ENCODE peak calls at places on chromosomes 13 and 19, in six cellular contexts. K, V, T, E, Y and F are unnamed samples. For H3K36me3, the result is how much of the 10 kb centered on the place peaks cover.

GRCh38 chr19:51531349-51532315 is at the start of gene SIGLEC6:
- DNase-seq in V (peak), E (peak), T (peak), K (peak), Y (no peak), F (no peak)

GRCh38 chr13:66210677-66211076 is 1019.5 kb downstream of the PCDH9 start:
- DNase-seq in T (no peak), V (no peak), Y (no peak), K (no peak), E (no peak), F (no peak)

GRCh38 chr13:40666905-40667621 is 622 bp upstream of the FOXO1 start:
- DNase-seq in V (peak), T (peak), E (no peak), Y (peak), K (peak), F (no peak)

GRCh38 chr13:45482571-45483173 is 17.9 kb downstream of the COG3 start:
- DNase-seq in Y (no peak), T (no peak), V (no peak), K (no peak), E (no peak), F (no peak)

GRCh38 chr13:109785141-109785891 is 1.1 kb downstream of the IRS2 start:
- DNase-seq in V (peak), K (peak), E (no peak), T (peak), Y (peak), F (peak)

GRCh38 chr13:48583859-48584311 is 51.0 kb upstream of the RCBTB2 start:
- DNase-seq in T (no peak), K (no peak), E (no peak), Y (no peak), V (no peak), F (no peak)

GRCh38 chr19:29260477-29261317 is 47.7 kb upstream of the UQCRFS1 start:
- DNase-seq in E (no peak), Y (peak), T (peak), V (no peak), K (no peak), F (peak)

GRCh38 chr19:42422576-42423461 is 4.4 kb downstream of the LIPE start:
- DNase-seq in Y (no peak), V (no peak), K (no peak), E (no peak), T (no peak), F (no peak)

GRCh38 chr13:74040200-74040599 is 94.0 kb downstream of the KLF12 start:
- DNase-seq in Y (peak), T (peak), V (peak), K (peak), E (no peak), F (peak)
- TF ChIP-seq CTCF in Y (peak), T (peak), V (peak), K (no peak), E (peak), F (peak)

DNA sequence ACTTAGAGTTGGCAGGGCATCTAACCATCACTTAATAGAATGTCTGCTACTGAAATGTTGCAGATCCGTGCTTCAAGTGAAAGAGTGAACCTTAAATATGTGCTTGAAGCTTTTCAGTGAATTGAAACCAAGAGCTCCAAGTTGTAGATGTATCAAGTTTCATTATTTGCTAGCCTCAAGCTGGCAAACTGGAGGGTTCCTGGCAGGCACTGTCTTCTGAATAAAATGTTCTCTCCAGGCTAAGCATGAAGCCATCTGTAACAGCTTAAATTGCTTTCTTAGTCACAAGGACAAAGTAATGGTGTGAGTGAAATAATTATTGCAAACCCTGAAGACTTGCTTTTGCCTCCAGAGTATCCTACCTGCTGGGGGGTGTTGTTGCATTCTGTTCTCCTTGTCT is 415.0 kb upstream of the SPRY2 start:
- DNase-seq in Y (no peak), K (no peak), E (no peak), V (no peak), T (no peak), F (no peak)
- H3K36me3 ChIP-seq in Y (under half), K (under half), E (under half), V (under half), T (under half), F (under half)

DNA sequence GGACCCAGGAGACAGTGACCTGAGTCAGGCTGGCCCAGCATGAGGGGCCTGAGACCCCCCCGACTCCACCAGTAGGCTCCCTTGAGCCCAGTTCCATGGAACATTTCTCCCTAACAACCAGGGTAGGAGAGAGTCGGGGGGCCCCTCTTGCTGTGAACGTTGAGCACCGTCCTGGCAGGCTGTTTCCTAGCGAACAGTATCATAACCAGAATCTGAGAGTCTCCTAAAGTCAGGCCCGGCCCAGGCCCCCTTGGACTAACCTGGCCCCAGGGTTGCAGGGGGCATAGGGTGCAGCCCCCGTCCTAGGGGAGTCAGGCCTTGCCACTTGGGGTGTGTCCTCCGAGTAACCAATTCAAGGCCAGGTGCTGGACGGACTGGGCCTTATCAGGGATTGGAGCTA is 13.7 kb downstream of the TMEM150B start:
- DNase-seq in V (no peak), K (no peak), Y (no peak), T (no peak), E (no peak), F (no peak)
- TF ChIP-seq CTCF in V (no peak), K (no peak), Y (no peak), T (no peak), E (no peak), F (no peak)

DNA sequence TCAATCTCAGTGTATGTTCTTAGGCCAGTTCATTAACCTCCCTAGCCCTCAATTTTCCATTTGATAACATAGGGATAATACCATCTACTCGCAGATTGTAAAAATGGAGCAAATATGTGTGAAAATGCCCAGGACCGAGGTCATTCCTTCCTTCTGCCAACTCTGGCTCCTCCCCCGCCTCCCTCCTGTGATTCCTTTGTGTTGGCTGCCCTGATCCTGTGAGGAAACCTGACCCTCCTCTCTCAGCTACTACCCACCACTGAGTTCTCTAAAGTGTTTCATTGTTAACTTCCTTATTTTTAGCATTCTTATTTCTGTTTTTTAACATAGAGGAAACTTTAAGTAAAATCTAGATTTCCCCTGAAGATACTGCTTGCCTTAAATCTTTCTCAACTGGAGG is 21.6 kb upstream of the FBXL3 start:
- DNase-seq in T (no peak), E (no peak), K (no peak), V (no peak), Y (no peak), F (no peak)
- H3K36me3 ChIP-seq in T (under half), E (under half), K (half or more), V (half or more), Y (half or more), F (under half)

GRCh38 chr19:8640402-8641004 is 10.1 kb downstream of the NFILZ start:
- DNase-seq in K (peak), Y (no peak), V (peak), T (no peak), E (no peak), F (no peak)

GRCh38 chr19:8641908-8642547 is 11.6 kb downstream of the NFILZ start:
- DNase-seq in E (no peak), T (no peak), Y (no peak), V (no peak), K (no peak), F (no peak)

GRCh38 chr19:8641221-8641907 is 10.9 kb downstream of the NFILZ start:
- DNase-seq in K (no peak), E (no peak), T (no peak), V (no peak), Y (no peak), F (no peak)

GRCh38 chr19:8639821-8640401 is 9.5 kb downstream of the NFILZ start:
- DNase-seq in E (no peak), T (no peak), V (no peak), Y (no peak), K (no peak), F (no peak)

GRCh38 chr19:8643860-8644653 is 13.6 kb downstream of the NFILZ start:
- DNase-seq in V (no peak), Y (no peak), E (no peak), T (no peak), K (no peak), F (no peak)
- TF ChIP-seq CTCF in V (no peak), Y (no peak), E (no peak), T (no peak), K (no peak), F (no peak)